ENCODE peak calls at places on chromosomes 11 and 22, in six cellular contexts. One of them, this sample, is unnamed.

GRCh38 chr11:113547739-113548138 is 72.5 kb upstream of the DRD2 start:
- DNase-seq in kidney epithelial cell: no peak
- DNase-seq in fibroblast of pulmonary artery: no peak
- DNase-seq in cerebellum: no peak
- DNase-seq in sciatic nerve: no peak
- DNase-seq in A172: no peak
- DNase-seq in this sample: no peak

GRCh38 chr22:24331468-24332440 is 61.1 kb downstream of the SPECC1L start:
- DNase-seq in kidney epithelial cell: no peak
- DNase-seq in fibroblast of pulmonary artery: no peak
- DNase-seq in sciatic nerve: no peak
- DNase-seq in cerebellum: no peak
- DNase-seq in A172: no peak
- DNase-seq in this sample: no peak

GRCh38 chr11:27234043-27234668 is 128.9 kb downstream of the CCDC34 start:
- DNase-seq in sciatic nerve: peak; percentile 62
- DNase-seq in fibroblast of pulmonary artery: peak; percentile 86
- DNase-seq in kidney epithelial cell: peak; percentile 91
- DNase-seq in A172: peak; percentile 89
- DNase-seq in cerebellum: peak; percentile 39
- DNase-seq in this sample: peak; percentile 86

GRCh38 chr11:36073411-36074203 is 129.7 kb downstream of the LDLRAD3 start:
- DNase-seq in kidney epithelial cell: peak; percentile 9
- DNase-seq in A172: peak; percentile 40
- DNase-seq in cerebellum: peak; percentile 69
- DNase-seq in fibroblast of pulmonary artery: peak; percentile 88
- DNase-seq in sciatic nerve: no peak
- DNase-seq in this sample: peak; percentile 95

GRCh38 chr22:37196539-37197450 is 8.7 kb upstream of the C1QTNF6 start:
- DNase-seq in sciatic nerve: peak; percentile 90
- DNase-seq in cerebellum: peak; percentile 64
- DNase-seq in A172: peak; percentile 68
- DNase-seq in fibroblast of pulmonary artery: peak; percentile 91
- DNase-seq in kidney epithelial cell: no peak
- DNase-seq in this sample: peak; percentile 91

GRCh38 chr22:30426395-30427353 is 1.1 kb downstream of the MTFP1 start:
- DNase-seq in sciatic nerve: peak; percentile 88
- DNase-seq in kidney epithelial cell: peak; percentile 53
- DNase-seq in fibroblast of pulmonary artery: peak; percentile 81
- DNase-seq in cerebellum: peak; percentile 49
- DNase-seq in A172: peak; percentile 73
- DNase-seq in this sample: peak; percentile 79

GRCh38 chr11:14422052-14422813 is 63.2 kb upstream of the RRAS2 start:
- DNase-seq in A172: peak; percentile 98
- DNase-seq in fibroblast of pulmonary artery: peak; percentile 99
- DNase-seq in sciatic nerve: peak; percentile 75
- DNase-seq in cerebellum: peak; percentile 85
- DNase-seq in kidney epithelial cell: peak; percentile 99
- DNase-seq in this sample: peak; percentile 97

GRCh38 chr11:393219-394033 is 583 bp upstream of the PKP3 start:
- DNase-seq in cerebellum: no peak
- DNase-seq in fibroblast of pulmonary artery: peak; percentile 66
- DNase-seq in A172: peak; percentile 81
- DNase-seq in kidney epithelial cell: no peak
- DNase-seq in sciatic nerve: no peak
- DNase-seq in this sample: peak; percentile 96

GRCh38 chr11:34313099-34313517 is 44.7 kb downstream of the ABTB2 start:
- DNase-seq in cerebellum: no peak
- DNase-seq in A172: no peak
- DNase-seq in fibroblast of pulmonary artery: no peak
- DNase-seq in kidney epithelial cell: no peak
- DNase-seq in sciatic nerve: no peak
- DNase-seq in this sample: no peak

GRCh38 chr11:1883342-1884122 is 8.2 kb downstream of the PRR33 start:
- DNase-seq in kidney epithelial cell: no peak
- DNase-seq in cerebellum: no peak
- DNase-seq in fibroblast of pulmonary artery: no peak
- DNase-seq in A172: no peak
- DNase-seq in sciatic nerve: peak; percentile 53
- DNase-seq in this sample: no peak

GRCh38 chr11:70129051-70129592 is 51.0 kb downstream of the ANO1 start:
- DNase-seq in kidney epithelial cell: no peak
- DNase-seq in sciatic nerve: no peak
- DNase-seq in fibroblast of pulmonary artery: no peak
- DNase-seq in cerebellum: no peak
- DNase-seq in A172: no peak
- DNase-seq in this sample: no peak

This sample was measured in MG63.